ENCODE peak calls at places on chromosomes 12 and 14, in nine cellular contexts. Z, H, V, A, F, J, L, U and Q are unnamed samples.

GRCh38 chr14:72519543-72519942 is 374.4 kb downstream of the DPF3 start:
- DNase-seq in L (no peak), V (no peak), Z (no peak), H (no peak), J (no peak), U (no peak), F (no peak), A (no peak), Q (no peak)

GRCh38 chr12:98355322-98355721 is 160.1 kb upstream of the TMPO start:
- DNase-seq in U (no peak), A (no peak), J (peak), V (no peak), F (no peak), H (no peak), L (peak), Z (no peak), Q (no peak)

GRCh38 chr12:64066776-64067175 is 155.3 kb downstream of the KICS2 start:
- DNase-seq in V (no peak), U (no peak), L (no peak), H (no peak), Z (no peak), F (no peak), A (no peak), J (no peak), Q (no peak)

GRCh38 chr14:53147893-53148292 is 5.2 kb downstream of the DDHD1 start:
- DNase-seq in A (no peak), L (no peak), U (no peak), F (no peak), J (no peak), V (no peak), H (no peak), Z (no peak), Q (no peak)

GRCh38 chr14:25308244-25308643 is 258.3 kb upstream of the STXBP6 start:
- DNase-seq in L (no peak), J (no peak), H (no peak), A (no peak), V (no peak), F (no peak), Z (no peak), U (no peak), Q (no peak)

GRCh38 chr14:51704465-51705050 is 52.8 kb downstream of the FRMD6 start:
- DNase-seq in Z (no peak), H (no peak), A (no peak), J (no peak), L (no peak), V (no peak), F (no peak), U (no peak), Q (no peak)

GRCh38 chr12:47590771-47591368 is 115.0 kb downstream of the RPAP3 start:
- DNase-seq in A (no peak), F (no peak), Z (no peak), J (no peak), H (no peak), V (no peak), U (no peak), L (no peak), Q (no peak)

GRCh38 chr14:88281447-88281846 is 41.6 kb downstream of the KCNK10 start:
- DNase-seq in J (no peak), A (no peak), V (no peak), H (no peak), L (no peak), U (no peak), F (no peak), Z (peak), Q (no peak)

GRCh38 chr12:2593045-2593444 is 201.7 kb upstream of the FKBP4 start:
- DNase-seq in H (no peak), L (no peak), Z (no peak), J (no peak), A (no peak), U (no peak), F (no peak), V (no peak), Q (no peak)

GRCh38 chr14:66610154-66610563 is 102.2 kb downstream of the GPHN start:
- DNase-seq in F (no peak), J (peak), U (no peak), H (no peak), L (no peak), Z (no peak), A (no peak), V (peak), Q (no peak)

GRCh38 chr12:54657048-54657696 is 9.0 kb upstream of the DCD start:
- DNase-seq in U (no peak), L (peak), Z (no peak), A (no peak), J (no peak), V (no peak), F (no peak), H (no peak), Q (no peak)

GRCh38 chr12:697426-697825 is 34.2 kb upstream of the NINJ2 start:
- DNase-seq in V (no peak), F (no peak), H (no peak), A (no peak), L (no peak), U (no peak), J (no peak), Z (no peak), Q (no peak)

GRCh38 chr12:124828264-124829007 is 35.2 kb downstream of the SCARB1 start:
- DNase-seq in U (no peak), A (no peak), L (peak), F (no peak), V (no peak), Z (peak), H (peak), J (peak), Q (peak)

GRCh38 chr12:119528241-119528640 is 65.3 kb upstream of the TMEM233 start:
- DNase-seq in U (no peak), J (peak), H (no peak), A (no peak), Z (no peak), L (no peak), V (no peak), F (no peak), Q (no peak)

GRCh38 chr14:88614218-88614907 is 51.5 kb downstream of the ZC3H14 start:
- DNase-seq in L (peak), V (no peak), H (no peak), F (no peak), Z (no peak), J (peak), U (no peak), A (no peak), Q (no peak)

GRCh38 chr12:10368206-10369171 is 21.4 kb downstream of the KLRK1 start:
- DNase-seq in J (peak), U (no peak), H (no peak), Z (no peak), V (no peak), F (no peak), A (no peak), L (no peak), Q (no peak)

GRCh38 chr14:53450871-53451270 is 297.7 kb upstream of the DDHD1 start:
- DNase-seq in F (no peak), J (peak), A (no peak), L (peak), U (no peak), Z (no peak), H (no peak), V (no peak), Q (no peak)

GRCh38 chr14:106506901-106507305 is 980.5 kb downstream of the TMEM121 start:
- DNase-seq in H (no peak), V (no peak), L (no peak), J (no peak), A (no peak), U (peak), F (no peak), Z (no peak), Q (no peak)

GRCh38 chr12:16330554-16330953 is 16.9 kb upstream of the MGST1 start:
- DNase-seq in Z (no peak), J (no peak), L (no peak), V (no peak), H (no peak), U (no peak), A (no peak), F (no peak), Q (no peak)

GRCh38 chr14:89813485-89814080 is 140.9 kb downstream of the EFCAB11 start:
- DNase-seq in J (peak), Z (no peak), U (no peak), V (no peak), F (no peak), A (no peak), L (no peak), H (no peak), Q (no peak)
- TF ChIP-seq CTCF in J (no peak), Z (no peak), U (no peak), V (no peak), F (no peak), A (no peak), L (no peak), H (no peak), Q (no peak)

GRCh38 chr12:85955127-85955526 is 81.0 kb downstream of the NTS start:
- DNase-seq in V (peak), Z (no peak), F (no peak), U (no peak), L (no peak), J (peak), A (no peak), H (no peak), Q (no peak)

GRCh38 chr12:85947286-85947685 is 73.2 kb downstream of the NTS start:
- DNase-seq in A (no peak), Z (no peak), H (no peak), L (no peak), F (no peak), V (no peak), J (no peak), U (no peak), Q (no peak)

GRCh38 chr12:85949253-85949652 is 75.2 kb downstream of the NTS start:
- DNase-seq in U (no peak), F (no peak), Z (no peak), L (no peak), J (no peak), A (no peak), H (no peak), V (no peak), Q (no peak)

GRCh38 chr12:85948340-85948739 is 74.2 kb downstream of the NTS start:
- DNase-seq in U (no peak), J (no peak), L (no peak), V (no peak), A (no peak), F (no peak), H (no peak), Z (no peak), Q (no peak)

DNA sequence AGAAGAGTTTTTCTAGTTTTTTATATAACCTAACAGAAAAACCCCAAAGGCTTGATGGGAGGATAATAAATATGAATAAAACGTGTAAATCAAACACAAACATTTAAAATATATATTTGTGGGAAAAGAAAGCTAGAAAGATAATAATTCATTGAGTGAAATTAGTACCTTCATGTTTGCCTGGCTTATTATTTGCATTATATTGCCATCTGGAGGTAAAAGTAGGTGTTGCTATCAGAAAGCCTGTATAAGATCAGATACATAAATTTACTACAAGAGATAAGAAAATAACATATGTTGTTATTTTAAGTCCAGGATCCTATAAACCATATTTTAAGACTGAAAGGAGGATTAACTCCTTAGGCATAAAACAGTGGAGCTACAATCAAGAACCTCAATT is 77.7 kb downstream of the NTS start:
- DNase-seq in V (peak), L (peak), H (no peak), J (peak), U (no peak), Z (no peak), A (no peak), F (peak), Q (no peak)
- TF ChIP-seq CTCF in V (peak), L (peak), H (no peak), J (peak), U (no peak), Z (no peak), A (no peak), F (peak), Q (peak)

DNA sequence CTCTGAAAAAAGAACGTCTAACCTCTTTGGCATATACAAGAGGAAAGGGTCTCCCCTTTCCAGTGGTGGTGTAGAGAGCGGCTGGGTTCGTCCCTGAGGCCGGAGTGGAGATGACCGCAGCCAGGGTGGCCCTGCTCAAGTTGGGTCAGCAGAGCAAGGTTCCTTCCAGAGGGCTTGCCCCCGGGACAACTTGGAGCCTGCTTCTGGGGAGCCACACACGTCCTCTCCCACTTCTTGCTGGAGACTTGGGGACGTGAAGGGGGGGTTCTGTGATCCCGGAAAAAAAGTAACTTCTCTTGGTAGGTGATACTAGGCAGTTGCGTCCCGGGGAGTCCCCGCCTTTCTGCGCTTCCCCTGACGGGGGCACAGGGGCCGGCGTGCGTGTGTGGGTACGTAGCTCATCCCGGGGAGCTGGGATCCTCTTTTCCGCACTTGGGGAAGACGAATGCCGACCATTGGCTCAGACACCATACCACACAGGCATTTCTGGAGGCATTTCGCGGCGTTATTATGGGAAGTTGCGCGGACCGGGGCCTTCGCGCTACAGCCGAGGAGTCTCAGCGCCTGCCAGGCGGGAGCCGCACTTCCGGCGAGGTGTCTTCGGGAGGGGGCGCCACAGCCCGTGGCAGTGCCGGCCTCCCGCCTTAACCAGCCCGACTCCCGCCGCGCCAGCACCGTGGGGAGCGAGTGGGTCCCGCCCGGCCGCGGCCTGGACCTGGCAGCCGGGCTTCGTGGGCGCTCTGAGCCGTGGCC is 14.8 kb upstream of the PAX9 start:
- DNase-seq in H (peak), Z (peak), A (no peak), L (peak), U (no peak), J (no peak), F (no peak), V (no peak), Q (peak)
- TF ChIP-seq CTCF in H (no peak), Z (no peak), A (no peak), L (no peak), U (no peak), J (no peak), F (no peak), V (no peak), Q (no peak)

GRCh38 chr12:130016194-130016593 is 112.4 kb upstream of the TMEM132D start:
- DNase-seq in Z (no peak), F (no peak), H (no peak), U (no peak), L (no peak), A (no peak), J (no peak), V (no peak), Q (no peak)

GRCh38 chr12:130013771-130014484 is 110.1 kb upstream of the TMEM132D start:
- DNase-seq in V (no peak), U (no peak), H (peak), F (peak), J (peak), A (no peak), Z (peak), L (peak), Q (peak)

GRCh38 chr12:130016986-130017385 is 113.2 kb upstream of the TMEM132D start:
- DNase-seq in F (no peak), A (no peak), U (no peak), J (no peak), L (no peak), H (no peak), Z (no peak), V (no peak), Q (no peak)

GRCh38 chr12:130011611-130012385 is 108.0 kb upstream of the TMEM132D start:
- DNase-seq in L (no peak), J (no peak), V (no peak), U (no peak), Z (no peak), F (no peak), A (no peak), H (no peak), Q (no peak)

DNA sequence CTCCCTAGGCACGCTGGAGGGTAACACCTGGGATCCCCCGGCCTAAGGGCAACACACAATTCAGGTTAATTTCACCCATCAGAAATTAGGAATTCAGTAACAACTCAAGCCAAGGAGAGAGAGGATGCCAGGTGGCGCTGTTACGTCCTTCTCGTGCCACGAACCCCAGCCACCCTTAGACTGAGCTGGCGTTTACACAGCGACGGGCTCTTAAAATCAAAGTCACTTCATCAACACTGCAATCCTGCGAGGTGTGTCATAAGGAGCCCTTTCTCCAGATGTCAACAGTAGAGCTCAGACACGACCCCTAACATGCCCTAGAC is 110.6 kb upstream of the TMEM132D start:
- DNase-seq in U (no peak), L (no peak), Z (no peak), H (no peak), J (no peak), F (no peak), A (no peak), V (no peak), Q (no peak)
- TF ChIP-seq CTCF in U (no peak), L (no peak), Z (no peak), H (no peak), J (no peak), F (peak), A (no peak), V (no peak), Q (no peak)

DNA sequence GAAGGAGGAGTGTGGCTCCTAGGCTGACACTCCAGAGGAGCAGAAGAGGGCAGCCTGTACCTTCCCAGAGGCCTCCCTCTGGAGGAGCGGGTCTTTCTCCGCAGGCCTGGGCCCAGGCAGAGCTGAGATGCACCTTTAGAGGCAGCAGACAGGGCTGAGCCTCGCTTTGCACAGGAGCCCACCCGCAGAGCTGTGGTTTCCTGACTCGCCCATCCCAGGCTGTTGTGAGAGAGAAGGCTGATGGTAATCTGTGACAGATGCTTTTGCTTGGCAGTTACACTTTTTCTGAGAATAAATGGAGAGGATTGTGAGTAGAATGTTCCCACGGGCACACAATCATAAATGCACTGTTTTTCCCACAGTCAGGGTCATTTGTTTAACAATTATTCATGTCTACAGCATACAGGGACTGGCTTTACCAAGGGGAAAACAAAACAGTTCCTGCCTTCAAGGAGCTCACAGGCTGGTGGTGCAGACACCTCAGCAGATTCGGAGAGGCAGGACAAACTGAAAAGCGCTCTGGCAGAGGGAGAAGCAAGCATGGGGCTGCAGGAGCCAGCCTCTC is 13.9 kb downstream of the EVL start:
- DNase-seq in V (no peak), U (peak), H (no peak), L (peak), Z (no peak), J (peak), A (no peak), F (no peak), Q (no peak)
- TF ChIP-seq CTCF in V (no peak), U (no peak), H (no peak), L (no peak), Z (no peak), J (no peak), A (no peak), F (no peak), Q (no peak)